ENCODE peak calls at places on chromosomes 11 and 22, in five cellular contexts. Z is A549, E is neural progenitor cell, G is GM23338, R is endothelial cell of umbilical vein. I is an unnamed sample.

GRCh38 chr11:6631356-6631890 is 12.2 kb upstream of the TPP1 start:
- DNase-seq in E (no peak), Z (no peak), G (no peak), R (no peak), I (no peak)

GRCh38 chr11:72782081-72782920 is 11.5 kb downstream of the STARD10 start:
- DNase-seq in R (no peak), E (peak), G (peak), Z (no peak), I (no peak)

GRCh38 chr22:44620129-44620840 is 81.7 kb upstream of the PRR5 start:
- DNase-seq in G (peak), E (peak), R (peak), Z (peak), I (peak)

GRCh38 chr22:35882226-35883027 is 146.2 kb downstream of the RBFOX2 start:
- DNase-seq in G (no peak), Z (no peak), E (no peak), R (peak), I (no peak)

GRCh38 chr11:39374963-39375698 is 2084.3 kb downstream of the LRRC4C start:
- DNase-seq in G (peak), E (peak), R (peak), Z (peak), I (peak)

GRCh38 chr22:42758929-42759629 is 38.4 kb upstream of the A4GALT start:
- DNase-seq in R (no peak), E (peak), Z (peak), G (peak), I (no peak)

GRCh38 chr22:36948273-36949055 is 35.0 kb downstream of the CSF2RB start:
- DNase-seq in Z (no peak), G (no peak), E (no peak), R (no peak), I (no peak)

GRCh38 chr11:122140535-122140934 is 24.5 kb upstream of the BLID start:
- DNase-seq in Z (no peak), R (peak), G (no peak), E (no peak), I (no peak)

GRCh38 chr11:12090061-12090572 is 20.3 kb upstream of the MICAL2 start:
- DNase-seq in E (no peak), G (no peak), Z (no peak), R (peak), I (no peak)

GRCh38 chr11:8218840-8219239 is 44.8 kb downstream of the LMO1 start:
- DNase-seq in Z (no peak), E (no peak), G (no peak), R (no peak), I (no peak)
- TF ChIP-seq CTCF in Z (no peak), E (no peak), G (no peak), R (no peak), I (peak)

GRCh38 chr11:199004-199581 is 6.2 kb downstream of the SCGB1C1 start:
- DNase-seq in E (no peak), R (no peak), Z (no peak), G (no peak), I (no peak)

GRCh38 chr11:199782-200181 is 6.9 kb downstream of the SCGB1C1 start:
- DNase-seq in E (no peak), R (no peak), Z (no peak), G (peak), I (no peak)

GRCh38 chr11:196786-197731 is 4.2 kb downstream of the SCGB1C1 start:
- DNase-seq in Z (no peak), G (no peak), E (no peak), R (no peak), I (no peak)

GRCh38 chr11:198236-198806 is 5.4 kb downstream of the SCGB1C1 start:
- DNase-seq in G (no peak), Z (no peak), R (no peak), E (no peak), I (no peak)

DNA sequence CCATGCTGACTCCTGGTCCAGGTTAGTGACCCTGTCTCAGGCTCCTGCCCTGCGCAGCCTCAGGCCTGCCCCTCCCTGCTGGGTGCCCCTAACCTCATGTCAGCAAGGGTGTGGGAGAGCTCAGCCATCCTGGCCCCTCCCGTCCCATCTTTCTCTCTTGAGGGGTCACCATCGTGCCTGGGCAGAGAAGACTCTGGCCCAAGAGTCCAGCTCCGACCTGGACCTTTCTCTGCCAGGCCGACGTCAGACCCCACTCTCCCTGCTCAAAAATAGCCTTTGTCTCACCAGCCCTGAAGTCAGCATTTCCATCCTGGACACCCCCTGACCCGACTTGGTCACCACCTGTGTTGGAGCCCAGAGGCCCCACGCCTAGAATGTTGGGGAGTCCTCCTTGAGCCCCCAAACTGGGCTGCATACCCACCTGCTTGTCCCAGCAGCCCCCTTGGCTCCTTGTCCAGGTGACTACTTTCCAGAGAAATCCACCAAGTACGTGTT is 4.9 kb downstream of the SCGB1C1 start:
- DNase-seq in E (no peak), R (no peak), Z (no peak), G (no peak), I (no peak)
- TF ChIP-seq CTCF in E (no peak), R (no peak), Z (no peak), G (no peak), I (no peak)

GRCh38 chr11:78149646-78150045 is 10.2 kb upstream of the ALG8 start:
- DNase-seq in G (no peak), E (no peak), R (peak), Z (peak), I (no peak)
- TF ChIP-seq CTCF in G (peak), E (no peak), R (no peak), Z (peak), I (no peak)

GRCh38 chr11:69643646-69644045 is 2.7 kb downstream of the CCND1 start:
- DNase-seq in E (no peak), Z (no peak), R (no peak), G (no peak), I (no peak)
- TF ChIP-seq CTCF in E (no peak), Z (peak), R (no peak), G (no peak), I (no peak)

DNA sequence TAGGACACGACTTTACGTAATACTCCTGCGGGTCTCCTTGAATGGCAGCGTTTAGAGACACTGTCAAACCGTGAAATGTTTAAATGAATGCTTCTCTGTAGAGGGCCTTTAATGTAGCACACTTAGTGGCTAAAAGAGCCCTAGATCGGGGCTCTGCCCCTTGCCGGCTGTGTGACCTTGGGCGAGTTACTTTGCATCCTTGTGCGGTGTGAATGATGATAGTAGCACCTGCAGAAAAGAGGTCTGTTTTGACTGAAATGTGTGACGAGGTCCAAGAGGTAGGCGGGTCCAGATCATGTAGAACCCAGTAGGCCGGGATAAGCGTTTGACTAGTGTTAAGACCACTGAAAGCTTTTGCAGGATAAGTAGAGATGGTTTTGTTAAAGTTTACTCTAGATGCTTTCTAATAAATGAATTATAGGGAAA is 866 bp downstream of the MED17 start:
- DNase-seq in R (no peak), G (peak), E (peak), Z (no peak), I (no peak)
- TF ChIP-seq CTCF in R (no peak), G (no peak), E (no peak), Z (no peak), I (no peak)

DNA sequence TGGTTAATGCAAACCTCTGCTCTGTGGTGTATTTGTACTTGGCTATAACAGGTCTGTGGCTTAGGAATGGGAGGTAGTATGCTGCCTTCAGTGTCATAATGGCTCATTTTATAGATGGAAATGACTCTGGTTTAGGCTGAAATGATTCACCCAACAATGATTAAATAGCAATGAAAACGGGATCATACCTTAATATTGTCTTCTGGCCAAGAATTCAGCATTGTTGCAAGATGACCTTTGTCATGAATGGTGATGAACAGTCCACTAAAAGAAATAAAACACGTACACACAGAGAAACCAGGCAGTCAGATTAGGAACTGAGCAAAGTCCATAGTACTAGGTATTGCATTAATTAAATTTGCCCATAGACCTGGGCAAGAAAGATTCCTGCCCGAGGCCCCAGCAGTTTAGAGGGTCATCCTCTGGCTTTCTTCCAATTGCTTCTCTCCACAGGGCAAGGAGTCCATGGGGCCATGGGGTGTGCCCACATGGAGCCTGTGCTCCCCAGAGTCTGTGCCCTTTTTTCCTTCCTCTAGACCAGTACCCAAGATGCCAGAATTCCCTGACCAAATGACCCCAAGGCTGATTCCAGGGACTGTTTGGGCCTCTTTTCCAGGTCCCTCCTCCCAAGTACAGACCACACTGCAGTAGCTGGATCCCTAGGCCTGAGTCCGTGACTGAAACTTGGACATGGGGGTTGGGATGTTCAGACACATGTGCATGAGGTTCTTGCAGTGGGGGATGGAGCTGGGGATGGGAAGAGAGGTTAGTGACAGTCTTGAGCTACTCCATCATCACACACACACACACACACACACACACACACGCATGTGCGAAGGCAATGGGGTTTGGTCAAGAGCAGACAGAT is 134.2 kb downstream of the CCDC81 start:
- DNase-seq in E (no peak), R (no peak), G (no peak), Z (peak), I (no peak)
- TF ChIP-seq CTCF in E (no peak), R (no peak), G (no peak), Z (no peak), I (no peak)

DNA sequence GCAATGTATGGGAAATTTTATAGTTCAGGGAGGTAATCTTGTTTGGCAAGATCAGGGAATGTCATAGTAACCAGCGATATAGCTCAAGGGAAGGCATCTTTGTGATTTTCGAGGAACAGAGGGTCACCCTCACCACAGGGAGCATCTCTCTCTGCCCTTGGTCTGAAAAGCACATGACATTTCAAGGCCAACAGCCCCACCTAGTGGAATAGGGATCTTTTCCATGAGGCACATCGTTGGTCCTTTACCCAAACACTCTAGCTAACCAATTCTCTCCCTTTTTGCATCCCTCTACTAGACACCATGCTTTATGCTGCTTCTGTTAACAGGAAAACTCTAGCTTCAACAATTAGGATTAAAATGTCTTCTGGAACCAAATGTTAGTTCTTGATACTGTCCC is 179.0 kb downstream of the GRM5 start:
- DNase-seq in R (peak), G (peak), Z (peak), E (peak), I (peak)
- TF ChIP-seq CTCF in R (peak), G (peak), Z (peak), E (peak), I (peak)

DNA sequence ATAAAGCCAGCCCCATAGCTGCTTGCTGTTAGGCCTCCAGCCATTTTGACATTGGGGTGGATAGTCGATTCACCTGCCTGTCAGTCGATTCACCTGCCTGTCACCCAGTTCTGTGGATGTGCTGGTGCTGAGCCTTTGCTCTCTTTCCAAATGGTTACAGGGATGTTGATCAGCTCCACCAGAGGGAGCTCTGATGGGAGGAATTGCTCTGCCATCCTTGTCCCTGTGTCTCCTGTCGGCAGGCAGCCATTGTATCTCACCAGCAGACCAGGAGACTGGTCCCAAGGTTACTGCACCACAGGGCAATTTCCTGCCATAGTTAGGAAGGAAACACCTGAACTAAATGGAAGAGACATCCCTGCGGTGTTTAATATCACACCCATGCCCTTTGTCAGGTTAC is 6.1 kb downstream of the MPEG1 start:
- DNase-seq in R (peak), E (peak), Z (peak), G (peak), I (no peak)
- TF ChIP-seq CTCF in R (peak), E (peak), Z (peak), G (peak), I (peak)

I was measured in GM13977.